ENCODE peak calls at places on chromosomes 11 and 22, in four cellular contexts. B, J, P and E are unnamed samples.

GRCh38 chr22:35631597-35631996 is 14.5 kb upstream of the MB start:
- DNase-seq in B (peak), J (peak), P (no peak), E (no peak)

GRCh38 chr11:117998664-117999353 is 12.6 kb downstream of the IL10RA start:
- DNase-seq in B (no peak), J (no peak), P (no peak), E (no peak)

GRCh38 chr22:32714458-32715250 is 86.9 kb upstream of the TIMP3 start:
- DNase-seq in B (peak), J (no peak), P (no peak), E (no peak)

GRCh38 chr11:134634897-134635831 is 223.1 kb upstream of the B3GAT1 start:
- DNase-seq in B (peak), J (no peak), P (no peak), E (no peak)

GRCh38 chr11:33303541-33303940 is 46.4 kb downstream of the HIPK3 start:
- DNase-seq in B (no peak), J (no peak), P (no peak), E (no peak)

GRCh38 chr22:28911279-28911640 is 27.9 kb downstream of the ZNRF3 start:
- DNase-seq in B (no peak), J (no peak), P (no peak), E (no peak)

GRCh38 chr22:44166448-44166847 is 14.3 kb upstream of the PARVG start:
- DNase-seq in B (no peak), J (no peak), P (no peak), E (no peak)

GRCh38 chr22:43541462-43542407 is 129.9 kb downstream of the MPPED1 start:
- DNase-seq in B (no peak), J (no peak), P (no peak), E (no peak)

GRCh38 chr11:57482782-57483569 is 22.6 kb downstream of the RTN4RL2 start:
- DNase-seq in B (peak), J (peak), P (peak), E (no peak)

GRCh38 chr22:38497869-38498268 is 8.2 kb downstream of the DDX17 start:
- DNase-seq in B (no peak), J (no peak), P (no peak), E (no peak)

GRCh38 chr11:59173964-59174663 is 2.2 kb downstream of the DTX4 start:
- DNase-seq in B (no peak), J (no peak), P (no peak), E (peak)

GRCh38 chr11:10666556-10666955 is 27.0 kb downstream of the IRAG1 start:
- DNase-seq in B (no peak), J (no peak), P (no peak), E (no peak)

GRCh38 chr11:86477495-86478155 is 102.9 kb downstream of the CCDC81 start:
- DNase-seq in B (no peak), J (peak), P (no peak), E (no peak)

GRCh38 chr11:79314906-79315689 is 125.7 kb downstream of the TENM4 start:
- DNase-seq in B (peak), J (no peak), P (no peak), E (no peak)
- H3K4me3 ChIP-seq in B (no peak), J (no peak), P (no peak), E (no peak)

GRCh38 chr11:61131186-61131585 is 28.9 kb downstream of the CD5 start:
- DNase-seq in B (no peak), J (no peak), P (no peak), E (no peak)

GRCh38 chr11:61133145-61133544 is 28.1 kb downstream of the VPS37C start:
- DNase-seq in B (no peak), J (no peak), P (no peak), E (no peak)

GRCh38 chr11:61131998-61132555 is 29.1 kb downstream of the VPS37C start:
- DNase-seq in B (no peak), J (no peak), P (no peak), E (no peak)

GRCh38 chr11:61132646-61133045 is 28.6 kb downstream of the VPS37C start:
- DNase-seq in B (no peak), J (no peak), P (no peak), E (no peak)

GRCh38 chr11:61131586-61131985 is 29.3 kb downstream of the CD5 start:
- DNase-seq in B (no peak), J (no peak), P (no peak), E (no peak)
- H3K4me3 ChIP-seq in B (no peak), J (no peak), P (no peak), E (no peak)

GRCh38 chr11:115255006-115255762 is 249.0 kb downstream of the CADM1 start:
- DNase-seq in B (no peak), J (no peak), P (no peak), E (no peak)

GRCh38 chr11:115251126-115251525 is 253.1 kb downstream of the CADM1 start:
- DNase-seq in B (no peak), J (no peak), P (no peak), E (no peak)

GRCh38 chr11:115257286-115258077 is 246.7 kb downstream of the CADM1 start:
- DNase-seq in B (no peak), J (no peak), P (no peak), E (no peak)

GRCh38 chr11:115258216-115258615 is 246.0 kb downstream of the CADM1 start:
- DNase-seq in B (no peak), J (no peak), P (no peak), E (no peak)

DNA sequence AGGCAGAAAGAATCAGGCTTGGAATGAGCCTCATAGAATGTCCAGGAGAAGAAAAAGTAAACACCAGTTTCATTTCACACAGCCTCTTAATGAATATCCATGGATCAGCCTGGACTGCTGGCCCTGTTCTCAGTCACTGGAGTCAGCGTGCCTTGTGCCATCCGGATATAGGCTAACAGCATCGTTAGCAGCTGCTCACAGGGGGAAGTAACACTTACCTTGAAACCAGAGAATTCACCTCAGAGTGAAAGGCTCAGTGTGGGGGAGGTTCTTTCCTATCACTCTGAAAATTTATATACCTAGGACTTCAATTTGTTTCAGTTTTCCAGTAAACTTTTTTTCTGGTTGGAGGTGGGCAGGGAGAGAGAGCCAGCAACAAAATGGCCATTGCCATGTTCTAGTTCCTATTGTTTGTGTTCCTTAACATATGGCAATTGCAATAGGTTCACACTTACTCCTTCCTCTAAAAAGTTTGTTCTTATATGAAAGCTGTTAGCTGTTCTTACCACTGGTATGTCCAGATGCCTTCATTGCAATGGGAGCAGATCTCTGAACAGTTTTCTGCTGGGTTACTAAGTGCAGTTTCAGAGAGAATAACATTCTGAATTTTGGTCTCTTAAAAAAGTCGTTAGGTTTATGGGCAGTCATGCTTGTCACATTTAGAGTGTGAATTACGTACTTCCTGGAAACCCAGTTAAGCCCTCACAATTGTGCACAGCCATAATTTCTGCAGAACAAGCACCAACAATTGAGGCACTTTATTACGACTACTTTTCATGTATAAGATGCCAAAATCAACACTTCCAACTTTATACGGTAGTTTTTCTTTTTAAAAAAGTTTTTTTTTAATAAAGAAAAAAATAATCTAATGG is 247.7 kb downstream of the CADM1 start:
- DNase-seq in B (peak), J (no peak), P (peak), E (no peak)
- H3K4me3 ChIP-seq in B (no peak), J (no peak), P (no peak), E (no peak)

GRCh38 chr11:16242806-16243205 is 113.5 kb downstream of the SOX6 start:
- DNase-seq in B (no peak), J (no peak), P (no peak), E (no peak)

GRCh38 chr11:16240687-16241086 is 115.7 kb downstream of the SOX6 start:
- DNase-seq in B (no peak), J (no peak), P (no peak), E (no peak)

GRCh38 chr11:16239130-16240105 is 116.9 kb downstream of the SOX6 start:
- DNase-seq in B (peak), J (no peak), P (no peak), E (no peak)
- H3K4me3 ChIP-seq in B (no peak), J (no peak), P (no peak), E (no peak)

GRCh38 chr22:49948116-49948515 is 12.5 kb upstream of the PIM3 start:
- DNase-seq in B (no peak), J (no peak), P (no peak), E (no peak)
- H3K4me3 ChIP-seq in B (no peak), J (no peak), P (no peak), E (no peak)

GRCh38 chr11:66081505-66081904 is 11.4 kb downstream of the PACS1 start:
- DNase-seq in B (no peak), J (peak), P (peak), E (peak)
- H3K4me3 ChIP-seq in B (no peak), J (no peak), P (peak), E (no peak)

GRCh38 chr22:46079861-46080821 is 70.2 kb upstream of the PPARA start:
- DNase-seq in B (no peak), J (no peak), P (no peak), E (peak)
- H3K4me3 ChIP-seq in B (no peak), J (no peak), P (no peak), E (peak)

DNA sequence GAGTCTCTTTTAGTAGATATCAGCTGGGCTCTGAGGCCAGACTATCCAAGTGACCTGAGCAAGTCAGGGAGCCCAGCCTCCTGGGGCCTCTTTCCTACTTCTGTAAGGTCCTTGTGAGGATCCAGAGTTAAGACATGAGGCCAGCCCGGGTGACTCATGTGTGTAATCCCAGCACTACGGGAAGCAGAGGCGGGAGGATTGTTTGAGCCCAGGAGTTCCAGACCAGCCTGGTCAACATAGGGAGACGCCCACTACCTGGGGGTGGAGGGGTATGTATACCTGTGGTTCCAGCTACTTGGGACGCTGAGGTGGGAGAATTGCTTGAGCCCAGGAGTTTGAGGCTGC is 36.9 kb upstream of the POLA2 start:
- DNase-seq in B (no peak), J (peak), P (no peak), E (peak)
- H3K4me3 ChIP-seq in B (no peak), J (no peak), P (no peak), E (peak)